ENCODE peak calls at places on chromosomes 16 and 17, in four cellular contexts. One of them, this sample, is unnamed.

GRCh38 chr16:985646-986400 is 4.3 kb downstream of the SOX8 start:
- DNase-seq in transverse colon: no peak
- DNase-seq in ovary: no peak
- DNase-seq in body of pancreas: no peak
- DNase-seq in this sample: peak; percentile 74

GRCh38 chr16:74650966-74651567 is 15.6 kb downstream of the RFWD3 start:
- DNase-seq in ovary: no peak
- DNase-seq in body of pancreas: no peak
- DNase-seq in transverse colon: no peak
- DNase-seq in this sample: no peak

GRCh38 chr16:19375561-19376158 is 42.0 kb upstream of the TMC5 start:
- DNase-seq in ovary: peak; percentile 38
- DNase-seq in body of pancreas: peak; percentile 41
- DNase-seq in transverse colon: peak; percentile 40
- DNase-seq in this sample: no peak

GRCh38 chr17:9330903-9331272 is 244.7 kb downstream of the STX8 start:
- DNase-seq in ovary: no peak
- DNase-seq in body of pancreas: no peak
- DNase-seq in transverse colon: no peak
- DNase-seq in this sample: no peak

GRCh38 chr16:9235837-9236236 is 144.4 kb downstream of the HAPSTR1 start:
- DNase-seq in ovary: no peak
- DNase-seq in transverse colon: no peak
- DNase-seq in body of pancreas: no peak
- DNase-seq in this sample: no peak

GRCh38 chr17:39926588-39927100 is 757 bp downstream of the ORMDL3 start:
- DNase-seq in ovary: no peak
- DNase-seq in transverse colon: peak; percentile 60
- DNase-seq in body of pancreas: peak; percentile 67
- DNase-seq in this sample: peak; percentile 80

GRCh38 chr16:66274335-66275110 is 92.0 kb upstream of the CDH5 start:
- DNase-seq in transverse colon: no peak
- DNase-seq in ovary: no peak
- DNase-seq in body of pancreas: no peak
- DNase-seq in this sample: no peak

GRCh38 chr16:19432429-19432828 is 14.7 kb downstream of the TMC5 start:
- DNase-seq in transverse colon: peak; percentile 39
- DNase-seq in ovary: no peak
- DNase-seq in body of pancreas: peak; percentile 86
- DNase-seq in this sample: peak; percentile 47

GRCh38 chr16:80066805-80067580 is 466.5 kb upstream of the MAF start:
- DNase-seq in ovary: no peak
- DNase-seq in transverse colon: no peak
- DNase-seq in body of pancreas: no peak
- DNase-seq in this sample: no peak

GRCh38 chr16:87584975-87585374 is 17.3 kb upstream of the JPH3 start:
- DNase-seq in ovary: no peak
- DNase-seq in body of pancreas: no peak
- DNase-seq in transverse colon: no peak
- DNase-seq in this sample: no peak

GRCh38 chr16:31107465-31107867 is 720 bp upstream of the BCKDK start:
- DNase-seq in ovary: no peak
- DNase-seq in transverse colon: no peak
- DNase-seq in body of pancreas: no peak
- DNase-seq in this sample: no peak

GRCh38 chr17:49576121-49576905 is 642 bp downstream of the NXPH3 start:
- DNase-seq in body of pancreas: no peak
- DNase-seq in ovary: peak; percentile 78
- DNase-seq in transverse colon: no peak
- DNase-seq in this sample: no peak

GRCh38 chr16:645852-646678 is 3.1 kb upstream of the WDR90 start:
- DNase-seq in body of pancreas: no peak
- DNase-seq in ovary: peak; percentile 73
- DNase-seq in transverse colon: peak; percentile 89
- DNase-seq in this sample: peak; percentile 78

GRCh38 chr17:77233635-77234334 is 93.0 kb downstream of the SEC14L1 start:
- DNase-seq in body of pancreas: no peak
- DNase-seq in ovary: no peak
- DNase-seq in transverse colon: peak; percentile 33
- DNase-seq in this sample: no peak

GRCh38 chr16:29791845-29792797 is 1.6 kb downstream of the KIF22 start:
- DNase-seq in body of pancreas: no peak
- DNase-seq in transverse colon: no peak
- DNase-seq in ovary: no peak
- DNase-seq in this sample: no peak

GRCh38 chr16:67966549-67967182 is 1.8 kb downstream of the SLC12A4 start:
- DNase-seq in body of pancreas: no peak
- DNase-seq in transverse colon: no peak
- DNase-seq in ovary: no peak
- DNase-seq in this sample: no peak

GRCh38 chr16:12800751-12801308 is 2.9 kb downstream of the CPPED1 start:
- DNase-seq in ovary: no peak
- DNase-seq in transverse colon: no peak
- DNase-seq in body of pancreas: no peak
- DNase-seq in this sample: no peak

GRCh38 chr17:38702900-38703741 is 2.0 kb upstream of the MLLT6 start:
- DNase-seq in transverse colon: peak; percentile 59
- DNase-seq in body of pancreas: peak; percentile 30
- DNase-seq in ovary: no peak
- DNase-seq in this sample: peak; percentile 84

GRCh38 chr16:7866144-7866543 is 533.5 kb downstream of the RBFOX1 start:
- DNase-seq in ovary: no peak
- DNase-seq in transverse colon: no peak
- DNase-seq in body of pancreas: no peak
- DNase-seq in this sample: no peak

GRCh38 chr16:30041841-30042240 is 10.8 kb upstream of the TLCD3B start:
- DNase-seq in body of pancreas: peak; percentile 13
- DNase-seq in ovary: no peak
- DNase-seq in transverse colon: no peak
- DNase-seq in this sample: no peak

GRCh38 chr17:2853722-2854580 is 57.7 kb downstream of the RAP1GAP2 start:
- DNase-seq in ovary: no peak
- DNase-seq in body of pancreas: peak; percentile 76
- DNase-seq in transverse colon: peak; percentile 65
- DNase-seq in this sample: peak; percentile 26

GRCh38 chr17:50346313-50347086 is 574 bp downstream of the XYLT2 start:
- DNase-seq in ovary: peak; percentile 77
- DNase-seq in transverse colon: peak; percentile 59
- DNase-seq in body of pancreas: peak; percentile 40
- DNase-seq in this sample: peak; percentile 90

GRCh38 chr17:1486802-1487695 is 5.4 kb downstream of the MYO1C start:
- DNase-seq in body of pancreas: peak; percentile 66
- DNase-seq in transverse colon: peak; percentile 95
- DNase-seq in ovary: peak; percentile 79
- DNase-seq in this sample: peak; percentile 95

GRCh38 chr16:80120899-80121521 is 419.8 kb upstream of the DYNLRB2 start:
- DNase-seq in ovary: no peak
- DNase-seq in body of pancreas: no peak
- DNase-seq in transverse colon: no peak
- DNase-seq in this sample: no peak

GRCh38 chr16:71830359-71830758 is 15.4 kb upstream of the ATXN1L start:
- DNase-seq in body of pancreas: no peak
- DNase-seq in transverse colon: no peak
- DNase-seq in ovary: no peak
- DNase-seq in this sample: no peak

GRCh38 chr16:89711601-89712475 is 8.9 kb downstream of the VPS9D1 start:
- DNase-seq in body of pancreas: peak; percentile 54
- DNase-seq in transverse colon: peak; percentile 74
- DNase-seq in ovary: peak; percentile 73
- DNase-seq in this sample: peak; percentile 40

GRCh38 chr17:27263386-27263785 is 30.5 kb upstream of the WSB1 start:
- DNase-seq in body of pancreas: no peak
- DNase-seq in transverse colon: no peak
- DNase-seq in ovary: no peak
- DNase-seq in this sample: no peak

GRCh38 chr17:35923609-35924114 is 6.9 kb downstream of the RDM1 start:
- DNase-seq in ovary: no peak
- DNase-seq in transverse colon: no peak
- DNase-seq in body of pancreas: no peak
- DNase-seq in this sample: no peak

GRCh38 chr17:83193336-83194188 is 114.2 kb downstream of the METRNL start:
- DNase-seq in transverse colon: peak; percentile 8
- DNase-seq in body of pancreas: peak; percentile 9
- DNase-seq in ovary: peak; percentile 38
- DNase-seq in this sample: peak; percentile 36

GRCh38 chr17:19320876-19321275 is 41.6 kb downstream of the B9D1 start:
- DNase-seq in transverse colon: no peak
- DNase-seq in body of pancreas: no peak
- DNase-seq in ovary: peak; percentile 16
- DNase-seq in this sample: no peak

GRCh38 chr16:66940236-66940635 is 4.9 kb downstream of the CES2 start:
- DNase-seq in body of pancreas: no peak
- DNase-seq in transverse colon: no peak
- DNase-seq in ovary: no peak
- DNase-seq in this sample: no peak

GRCh38 chr17:48194097-48194550 is 86.6 kb downstream of the SNX11 start:
- DNase-seq in body of pancreas: no peak
- DNase-seq in transverse colon: no peak
- DNase-seq in ovary: no peak
- DNase-seq in this sample: no peak

GRCh38 chr16:4240624-4241023 is 1.3 kb downstream of the SRL start:
- DNase-seq in body of pancreas: no peak
- DNase-seq in transverse colon: no peak
- DNase-seq in ovary: no peak
- DNase-seq in this sample: no peak

GRCh38 chr17:76686538-76687277 is 24.1 kb downstream of the MXRA7 start:
- DNase-seq in body of pancreas: no peak
- DNase-seq in transverse colon: no peak
- DNase-seq in ovary: peak; percentile 51
- DNase-seq in this sample: no peak

DNA sequence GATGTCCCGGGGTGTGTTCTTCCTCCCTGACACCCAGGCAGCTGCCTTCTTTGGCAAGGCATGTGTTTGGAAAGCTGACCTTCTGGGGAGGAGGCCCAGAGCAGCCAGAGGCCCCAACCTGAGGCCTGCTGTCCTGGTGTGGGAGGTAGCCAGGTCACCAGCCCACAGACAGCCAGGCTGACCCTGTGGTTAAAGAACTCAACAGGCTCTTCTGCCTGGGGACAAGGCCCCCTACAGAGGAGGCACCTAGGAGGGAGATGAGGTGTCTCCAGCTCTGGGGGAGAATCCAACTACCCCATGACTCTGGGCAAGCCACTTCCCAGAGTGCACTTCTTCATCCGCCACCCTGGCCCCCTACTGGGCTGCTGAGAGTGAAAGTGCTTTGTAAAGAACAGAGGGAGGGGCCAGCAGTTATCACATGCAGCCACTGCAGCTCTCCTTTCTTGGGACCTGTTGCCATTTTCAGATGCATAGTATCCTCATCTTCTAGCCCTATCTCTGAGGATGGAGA is 13.1 kb upstream of the SREBF1 start:
- DNase-seq in body of pancreas: peak; percentile 52
- DNase-seq in ovary: peak; percentile 77
- DNase-seq in transverse colon: peak; percentile 55
- DNase-seq in this sample: no peak
- TF ChIP-seq CTCF in body of pancreas: peak; percentile 21
- TF ChIP-seq CTCF in ovary: peak; percentile 43
- TF ChIP-seq CTCF in transverse colon: no peak
- TF ChIP-seq CTCF in this sample: peak; percentile 49

GRCh38 chr17:32444301-32445074 is at the start of gene PSMD11:
- DNase-seq in body of pancreas: peak; percentile 98
- DNase-seq in transverse colon: peak; percentile 98
- DNase-seq in ovary: peak; percentile 99
- DNase-seq in this sample: peak; percentile 99
- TF ChIP-seq POLR2A in body of pancreas: peak; percentile 70
- TF ChIP-seq POLR2A in transverse colon: peak; percentile 56
- TF ChIP-seq POLR2A in ovary: peak; percentile 68
- TF ChIP-seq POLR2A in this sample: peak; percentile 78

GRCh38 chr16:2035431-2036199 is 8.9 kb downstream of the NHERF2 start:
- DNase-seq in ovary: peak; percentile 85
- DNase-seq in body of pancreas: peak; percentile 54
- DNase-seq in transverse colon: peak; percentile 43
- DNase-seq in this sample: peak; percentile 89

GRCh38 chr16:2034695-2035430 is 8.2 kb downstream of the NHERF2 start:
- DNase-seq in transverse colon: no peak
- DNase-seq in ovary: no peak
- DNase-seq in body of pancreas: peak; percentile 30
- DNase-seq in this sample: no peak

GRCh38 chr16:2037631-2038358 is 9.8 kb downstream of the NTHL1 start:
- DNase-seq in body of pancreas: no peak
- DNase-seq in transverse colon: no peak
- DNase-seq in ovary: peak; percentile 68
- DNase-seq in this sample: no peak

GRCh38 chr16:2037115-2037514 is 10.4 kb downstream of the NHERF2 start:
- DNase-seq in ovary: peak; percentile 53
- DNase-seq in body of pancreas: no peak
- DNase-seq in transverse colon: no peak
- DNase-seq in this sample: peak; percentile 83

GRCh38 chr16:2036200-2036966 is 9.7 kb downstream of the NHERF2 start:
- DNase-seq in ovary: no peak
- DNase-seq in transverse colon: no peak
- DNase-seq in body of pancreas: no peak
- DNase-seq in this sample: no peak
- H3K4me3 ChIP-seq in ovary: peak overlapping the region; percentile 2
- H3K4me3 ChIP-seq in transverse colon: peak overlapping the region; percentile 28
- H3K4me3 ChIP-seq in body of pancreas: no peak overlapping the region
- H3K4me3 ChIP-seq in this sample: peak overlapping the region; percentile 57

GRCh38 chr17:78449983-78450382 is 71.5 kb downstream of the PGS1 start:
- DNase-seq in transverse colon: no peak
- DNase-seq in ovary: no peak
- DNase-seq in body of pancreas: no peak
- DNase-seq in this sample: no peak

GRCh38 chr17:78446833-78447232 is 68.4 kb downstream of the PGS1 start:
- DNase-seq in ovary: no peak
- DNase-seq in transverse colon: no peak
- DNase-seq in body of pancreas: no peak
- DNase-seq in this sample: no peak

GRCh38 chr17:78450696-78451344 is 72.4 kb downstream of the PGS1 start:
- DNase-seq in ovary: no peak
- DNase-seq in transverse colon: no peak
- DNase-seq in body of pancreas: no peak
- DNase-seq in this sample: no peak

GRCh38 chr17:78444392-78444791 is 65.9 kb downstream of the PGS1 start:
- DNase-seq in body of pancreas: no peak
- DNase-seq in ovary: no peak
- DNase-seq in transverse colon: no peak
- DNase-seq in this sample: no peak

GRCh38 chr17:78448356-78448993 is 70.0 kb downstream of the PGS1 start:
- DNase-seq in body of pancreas: no peak
- DNase-seq in ovary: no peak
- DNase-seq in transverse colon: no peak
- DNase-seq in this sample: no peak
- TF ChIP-seq CTCF in body of pancreas: no peak
- TF ChIP-seq CTCF in ovary: no peak
- TF ChIP-seq CTCF in transverse colon: no peak
- TF ChIP-seq CTCF in this sample: no peak